ENCODE peak calls at places on chromosomes 11 and 22, in five cellular contexts. Q, W, G, S and Z are unnamed samples.

GRCh38 chr11:2315395-2316168 is 13.8 kb downstream of the TSPAN32 start:
- DNase-seq in Q (no peak), W (peak), S (no peak), G (peak), Z (no peak)

GRCh38 chr11:10307022-10307410 is 2.1 kb downstream of the ADM start:
- DNase-seq in S (no peak), W (no peak), G (no peak), Q (no peak), Z (no peak)

GRCh38 chr11:64911142-64911541 is 5.9 kb downstream of the ATG2A start:
- DNase-seq in G (no peak), W (no peak), Q (no peak), S (no peak), Z (no peak)

GRCh38 chr22:24289138-24289537 is 18.5 kb downstream of the SPECC1L start:
- DNase-seq in W (no peak), S (no peak), G (no peak), Q (no peak), Z (peak)

GRCh38 chr11:83072689-83073242 is 1.1 kb upstream of the RAB30 start:
- DNase-seq in W (no peak), Q (no peak), G (no peak), S (no peak), Z (no peak)

GRCh38 chr11:103806130-103806900 is 230.1 kb upstream of the DDI1 start:
- DNase-seq in G (no peak), Q (peak), S (no peak), W (no peak), Z (peak)

GRCh38 chr11:17649696-17650600 is 69.4 kb upstream of the MYOD1 start:
- DNase-seq in W (no peak), Q (no peak), S (no peak), G (no peak), Z (peak)

GRCh38 chr22:32127904-32128303 is 31.2 kb downstream of the C22orf42 start:
- DNase-seq in S (no peak), W (no peak), G (no peak), Q (no peak), Z (no peak)

GRCh38 chr22:29768052-29768680 is 997 bp downstream of the UQCR10 start:
- DNase-seq in Q (no peak), G (no peak), W (no peak), S (no peak), Z (no peak)

GRCh38 chr22:39967103-39967829 is 7.1 kb downstream of the TMA7B start:
- DNase-seq in Q (no peak), G (peak), W (no peak), S (no peak), Z (peak)

GRCh38 chr22:44887941-44888366 is 121.9 kb downstream of the PHF21B start:
- DNase-seq in G (no peak), Q (no peak), S (peak), W (no peak), Z (no peak)

GRCh38 chr11:78831571-78831970 is 256.9 kb upstream of the NARS2 start:
- DNase-seq in S (no peak), W (no peak), Q (no peak), G (no peak), Z (no peak)

GRCh38 chr11:111792955-111793500 is 26.8 kb upstream of the PPP2R1B start:
- DNase-seq in W (no peak), Q (no peak), G (no peak), S (no peak), Z (no peak)

GRCh38 chr11:79536155-79536917 is 95.5 kb upstream of the TENM4 start:
- DNase-seq in Q (peak), W (no peak), G (no peak), S (no peak), Z (no peak)

GRCh38 chr11:102599642-102600261 is 25.4 kb downstream of the MMP20 start:
- DNase-seq in S (no peak), Q (no peak), W (no peak), G (no peak), Z (peak)

GRCh38 chr11:70468256-70469230 is 70.2 kb downstream of the CTTN start:
- DNase-seq in Q (no peak), S (no peak), G (peak), W (no peak), Z (no peak)

GRCh38 chr11:11000546-11001283 is 142.9 kb upstream of the ZBED5 start:
- DNase-seq in W (no peak), G (no peak), S (no peak), Q (no peak), Z (no peak)

GRCh38 chr22:28882545-28882877 is 861 bp upstream of the ZNRF3 start:
- DNase-seq in W (no peak), S (no peak), Q (peak), G (no peak), Z (no peak)

GRCh38 chr11:36376315-36376887 is 80.3 kb downstream of the PRR5L start:
- DNase-seq in S (no peak), G (peak), W (peak), Q (peak), Z (no peak)

GRCh38 chr11:72144807-72145565 is 9.5 kb downstream of the FOLR3 start:
- DNase-seq in W (no peak), G (no peak), Q (no peak), S (no peak), Z (no peak)

GRCh38 chr11:105078283-105078682 is 33.1 kb upstream of the CARD16 start:
- DNase-seq in S (no peak), Q (no peak), W (no peak), G (no peak), Z (no peak)

GRCh38 chr11:115941481-115941993 is 437.3 kb upstream of the CADM1 start:
- DNase-seq in G (no peak), W (no peak), Q (peak), S (peak), Z (peak)

GRCh38 chr11:69213315-69213714 is 57.6 kb downstream of the SMIM38 start:
- DNase-seq in S (peak), Q (no peak), G (no peak), W (no peak), Z (no peak)

GRCh38 chr11:120236169-120237107 is 3.5 kb upstream of the POU2F3 start:
- DNase-seq in W (no peak), Q (no peak), S (no peak), G (no peak), Z (no peak)

GRCh38 chr11:12674936-12675696 is 895 bp downstream of the TEAD1 start:
- DNase-seq in W (peak), Q (peak), S (peak), G (peak), Z (no peak)

GRCh38 chr11:12675951-12676711 is 1.9 kb downstream of the TEAD1 start:
- DNase-seq in S (no peak), Q (no peak), W (no peak), G (peak), Z (no peak)

GRCh38 chr11:12674571-12674935 is 332 bp downstream of the TEAD1 start:
- DNase-seq in W (no peak), S (no peak), Q (peak), G (no peak), Z (no peak)

GRCh38 chr11:12673601-12673923 is 659 bp upstream of the TEAD1 start:
- DNase-seq in G (no peak), W (no peak), Q (no peak), S (no peak), Z (no peak)

GRCh38 chr11:12673924-12674570 is at the start of gene TEAD1:
- DNase-seq in W (peak), Q (peak), S (peak), G (peak), Z (peak)
- H3K4me3 ChIP-seq in W (peak), Q (peak), S (peak), G (peak), Z (peak)

DNA sequence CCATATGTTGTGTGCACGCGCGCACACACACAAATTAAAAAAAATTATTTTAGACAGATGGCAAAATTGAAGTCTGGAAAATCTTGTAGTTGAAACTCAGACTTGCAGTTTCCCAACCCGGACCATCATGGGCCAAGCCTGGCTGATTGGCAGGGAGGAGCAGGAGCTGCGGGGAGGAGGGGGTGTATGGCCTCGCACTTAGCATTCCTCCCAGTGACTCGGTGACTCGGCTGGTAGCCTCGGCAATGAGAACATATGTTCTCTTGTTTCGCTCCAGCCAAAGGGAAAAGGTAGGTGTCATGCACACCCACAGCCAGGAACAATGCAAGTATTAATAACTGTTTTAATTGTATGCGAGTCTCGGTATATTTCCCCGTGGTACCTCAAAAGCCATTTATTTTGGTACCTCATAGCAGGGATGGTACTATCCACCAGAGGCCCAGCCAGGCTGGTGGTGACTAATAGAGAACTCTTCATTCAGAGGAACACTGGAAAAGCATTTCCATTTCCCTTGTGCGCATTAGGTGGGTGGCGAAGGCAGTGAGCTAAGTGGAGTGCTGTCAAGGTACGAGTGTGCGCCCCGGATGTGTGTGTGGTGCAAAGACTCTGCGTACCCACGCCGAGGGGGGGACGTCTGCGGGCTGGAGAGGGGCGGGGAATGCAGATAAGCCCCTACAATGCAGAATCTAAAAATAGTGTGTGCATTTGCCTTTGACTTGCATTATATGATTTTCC is 92.4 kb downstream of the DSCAML1 start:
- DNase-seq in G (no peak), W (no peak), S (peak), Q (no peak), Z (no peak)
- H3K4me3 ChIP-seq in G (no peak), W (no peak), S (no peak), Q (no peak), Z (no peak)

DNA sequence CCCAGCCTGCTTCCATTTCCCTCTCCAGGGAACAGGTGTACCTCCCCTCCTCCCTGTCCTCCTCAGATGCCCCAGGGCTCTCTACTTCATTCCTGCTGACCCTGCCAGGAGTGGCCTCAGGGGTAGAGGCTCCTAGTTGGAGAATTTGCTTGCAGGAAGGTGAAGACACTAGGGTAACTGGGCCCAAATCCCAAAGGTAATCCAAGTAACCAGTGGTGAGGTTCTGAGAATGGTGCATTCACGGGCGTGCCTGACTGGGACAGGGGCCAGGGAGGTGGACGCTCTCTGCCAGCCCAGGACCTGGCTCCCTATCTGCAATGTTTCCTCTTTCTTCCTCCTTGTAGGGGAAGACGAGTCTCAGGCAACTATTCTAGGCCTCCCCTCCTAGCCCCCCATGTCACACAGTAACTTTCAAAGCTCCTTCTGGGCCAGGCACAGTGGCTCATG is 2.9 kb downstream of the SLC35C1 start:
- DNase-seq in G (no peak), W (no peak), S (peak), Q (no peak), Z (no peak)
- H3K4me3 ChIP-seq in G (no peak), W (no peak), S (peak), Q (no peak), Z (peak)

DNA sequence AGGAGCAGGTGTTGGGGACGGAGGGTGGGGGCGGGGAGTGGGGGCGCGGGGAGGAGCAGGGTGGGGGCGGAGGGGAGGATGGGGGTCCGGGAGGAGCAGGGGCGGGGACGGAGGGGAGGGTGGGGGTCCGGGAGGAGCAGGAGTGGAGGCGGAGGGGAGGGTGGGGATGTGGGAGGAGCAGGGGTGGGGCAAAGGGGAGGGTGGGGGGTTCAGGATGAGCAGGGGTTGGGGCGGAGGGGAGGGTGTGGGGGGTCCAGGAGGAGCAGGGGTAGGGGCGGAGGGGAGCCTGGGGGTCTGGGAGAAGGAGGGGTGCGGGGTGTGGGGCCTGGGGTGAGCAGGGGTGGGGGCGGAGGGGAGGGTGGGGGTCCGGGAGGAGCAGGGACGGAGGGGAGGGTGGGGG is 17.1 kb downstream of the CRELD2 start:
- DNase-seq in G (no peak), Q (no peak), W (no peak), S (no peak), Z (no peak)
- H3K4me3 ChIP-seq in G (peak), Q (peak), W (no peak), S (peak), Z (no peak)